ENCODE peak calls at places on chromosome 16, in five cellular contexts. G is head of caudate nucleus; L is C1 segment of cervical spinal cord; J is GM10248; M is stimulated activated CD8-positive, alpha-beta memory T cell treated with anti-CD3 and anti-CD28 coated beads, Interleukin-4, amount 100 ng/mL, for 24 hours. F is an unnamed sample.

GRCh38 chr16:3058173-3059030 is 7.0 kb upstream of the IL32 start:
- DNase-seq in G (peak), L (peak), J (peak), M (no peak), F (peak)

GRCh38 chr16:24013054-24013636 is 177.4 kb downstream of the PRKCB start:
- DNase-seq in G (no peak), L (no peak), J (no peak), M (no peak), F (no peak)

GRCh38 chr16:78890496-78890895 is 710.0 kb downstream of the MAF start:
- DNase-seq in G (no peak), L (no peak), J (no peak), M (no peak), F (no peak)

GRCh38 chr16:1071009-1071408 is 1.5 kb upstream of the SSTR5 start:
- DNase-seq in G (no peak), L (no peak), J (no peak), M (no peak), F (no peak)

GRCh38 chr16:57616871-57617270 is 11.6 kb upstream of the ADGRG1 start:
- DNase-seq in G (peak), L (no peak), J (no peak), M (no peak), F (no peak)

GRCh38 chr16:50509521-50510341 is 38.5 kb upstream of the NKD1 start:
- DNase-seq in G (peak), L (no peak), J (peak), M (peak), F (peak)

GRCh38 chr16:10846213-10846998 is 27.8 kb upstream of the TVP23A start:
- DNase-seq in G (no peak), L (no peak), J (no peak), M (no peak), F (peak)

GRCh38 chr16:4979736-4980660 is 21.9 kb downstream of the SEC14L5 start:
- DNase-seq in G (no peak), L (no peak), J (no peak), M (no peak), F (no peak)

GRCh38 chr16:80899804-80900592 is 95.6 kb upstream of the CDYL2 start:
- DNase-seq in G (peak), L (peak), J (no peak), M (no peak), F (peak)

GRCh38 chr16:48605518-48606110 is 4.4 kb downstream of the N4BP1 start:
- DNase-seq in G (no peak), L (no peak), J (no peak), M (no peak), F (no peak)

GRCh38 chr16:57663436-57663835 is 4.7 kb upstream of the ADGRG3 start:
- DNase-seq in G (no peak), L (no peak), J (no peak), M (no peak), F (no peak)